ENCODE peak calls at places on chromosomes 12 and 14, in five cellular contexts. W, O, J, P and Q are unnamed samples.
A peak's percentile ranks its signal among the peaks of the same experiment; 100 is the strongest.

GRCh38 chr12:127957001-127957660 is 309.8 kb upstream of the TMEM132C start:
- DNase-seq in O (no peak), W (no peak), J (no peak), P (no peak), Q (no peak)

GRCh38 chr12:459430-460258 is at the start of gene B4GALNT3:
- DNase-seq in W (peak; percentile 57), O (peak; percentile 54), P (peak; percentile 21), J (peak; percentile 98), Q (peak; percentile 52)

GRCh38 chr12:130752692-130753230 is 36.7 kb upstream of the RIMBP2 start:
- DNase-seq in W (no peak), O (no peak), P (no peak), J (peak; percentile 82), Q (no peak)

GRCh38 chr14:88143817-88144216 is 138.9 kb downstream of the GPR65 start:
- DNase-seq in O (no peak), W (no peak), J (peak; percentile 39), P (peak; percentile 2), Q (no peak)

GRCh38 chr14:85466678-85467077 is 63.3 kb upstream of the FLRT2 start:
- DNase-seq in W (no peak), O (peak; percentile 65), P (no peak), J (no peak), Q (peak; percentile 2)

GRCh38 chr14:87002831-87003230 is 990.2 kb downstream of the GALC start:
- DNase-seq in P (no peak), W (no peak), J (no peak), O (no peak), Q (no peak)

GRCh38 chr12:14259481-14260010 is 105.9 kb upstream of the ATF7IP start:
- DNase-seq in J (no peak), W (no peak), O (no peak), P (no peak), Q (no peak)

GRCh38 chr12:38823743-38824142 is 81.6 kb downstream of the CPNE8 start:
- DNase-seq in J (no peak), O (peak; percentile 1), W (no peak), P (no peak), Q (no peak)

GRCh38 chr12:95940514-95940913 is 1.9 kb downstream of the CCDC38 start:
- DNase-seq in O (no peak), W (no peak), J (no peak), P (no peak), Q (no peak)

GRCh38 chr12:49346659-49347306 is at the start of gene DNAJC22:
- DNase-seq in W (no peak), O (no peak), P (peak; percentile 75), J (peak; percentile 85), Q (no peak)

GRCh38 chr12:25041006-25041741 is 92.3 kb upstream of the BCAT1 start:
- DNase-seq in J (no peak), O (no peak), P (no peak), W (no peak), Q (peak; percentile 47)

GRCh38 chr12:105272152-105272551 is 36.2 kb upstream of the APPL2 start:
- DNase-seq in J (no peak), W (no peak), O (no peak), P (peak; percentile 3), Q (no peak)

GRCh38 chr12:116358850-116359761 is 81.6 kb upstream of the MED13L start:
- DNase-seq in J (peak; percentile 82), P (peak; percentile 98), O (peak; percentile 75), W (peak; percentile 93), Q (peak; percentile 96)
- H3K4me3 ChIP-seq in J (peak overlapping the region; percentile 25), P (peak overlapping the region; percentile 30), O (no peak overlapping the region), W (no peak overlapping the region), Q (no peak overlapping the region)

GRCh38 chr12:114319422-114319821 is 86.5 kb downstream of the TBX5 start:
- DNase-seq in W (no peak), P (no peak), O (no peak), J (no peak), Q (peak; percentile 83)
- H3K36me3 ChIP-seq in W (no peaks in the 10 kb centered on the region), P (no peaks in the 10 kb centered on the region), O (no peaks in the 10 kb centered on the region), J (no peaks in the 10 kb centered on the region), Q (no peaks in the 10 kb centered on the region)

GRCh38 chr14:77040059-77040308 is 11.5 kb upstream of the IRF2BPL start:
- DNase-seq in W (no peak), J (no peak), P (no peak), O (no peak), Q (no peak)
- H3K4me3 ChIP-seq in W (peak overlapping the region; percentile 35), J (peak overlapping the region; percentile 37), P (peak overlapping the region; percentile 30), O (peak overlapping the region; percentile 10), Q (peak overlapping the region; percentile 20)

GRCh38 chr14:68902357-68902756 is 76.7 kb downstream of the ACTN1 start:
- DNase-seq in O (no peak), J (no peak), W (no peak), P (no peak), Q (no peak)

GRCh38 chr14:68896132-68896531 is 83.0 kb downstream of the ACTN1 start:
- DNase-seq in W (no peak), O (no peak), J (peak; percentile 72), P (peak; percentile 3), Q (no peak)

GRCh38 chr14:68897559-68898160 is 81.4 kb downstream of the ACTN1 start:
- DNase-seq in W (no peak), P (no peak), O (no peak), J (no peak), Q (no peak)

GRCh38 chr14:68898248-68899032 is 80.7 kb downstream of the ACTN1 start:
- DNase-seq in J (no peak), O (no peak), W (no peak), P (no peak), Q (no peak)

DNA sequence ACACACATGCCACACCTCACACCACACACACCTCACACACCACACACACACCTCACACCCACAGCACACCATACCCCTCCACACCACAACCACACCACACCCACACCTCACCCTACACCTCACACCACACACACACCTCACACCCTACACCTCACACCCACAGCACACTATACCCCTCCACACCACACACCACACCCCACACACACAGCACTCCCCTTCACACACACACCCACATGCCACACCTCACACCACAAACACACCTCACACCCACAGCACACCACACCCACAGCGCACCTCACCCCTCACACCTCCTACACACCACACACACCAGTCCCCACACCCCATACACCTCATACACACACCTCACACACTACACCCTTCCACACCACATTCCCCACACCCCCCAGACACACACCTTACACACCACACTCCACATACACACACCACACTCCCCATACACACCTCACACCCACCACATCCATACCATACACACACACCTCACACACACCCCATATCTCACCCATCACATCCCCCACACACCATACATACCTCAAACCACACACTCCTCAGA is 80.0 kb downstream of the ACTN1 start:
- DNase-seq in J (no peak), O (no peak), P (no peak), W (no peak), Q (no peak)
- H3K36me3 ChIP-seq in J (peaks cover 38% of the 10 kb centered on the region), O (peaks cover 48% of the 10 kb centered on the region), P (peaks cover 38% of the 10 kb centered on the region), W (peaks cover 82% of the 10 kb centered on the region), Q (peaks cover 30% of the 10 kb centered on the region)

GRCh38 chr12:122366685-122367475 is 55.6 kb downstream of the CLIP1 start:
- DNase-seq in O (peak; percentile 85), P (peak; percentile 61), J (peak; percentile 66), W (peak; percentile 74), Q (peak; percentile 80)

GRCh38 chr12:122368361-122369073 is 54.0 kb downstream of the CLIP1 start:
- DNase-seq in J (no peak), W (no peak), O (peak; percentile 9), P (peak; percentile 48), Q (peak; percentile 28)

GRCh38 chr12:122374707-122375106 is 47.8 kb downstream of the CLIP1 start:
- DNase-seq in P (no peak), O (no peak), W (no peak), J (no peak), Q (no peak)

DNA sequence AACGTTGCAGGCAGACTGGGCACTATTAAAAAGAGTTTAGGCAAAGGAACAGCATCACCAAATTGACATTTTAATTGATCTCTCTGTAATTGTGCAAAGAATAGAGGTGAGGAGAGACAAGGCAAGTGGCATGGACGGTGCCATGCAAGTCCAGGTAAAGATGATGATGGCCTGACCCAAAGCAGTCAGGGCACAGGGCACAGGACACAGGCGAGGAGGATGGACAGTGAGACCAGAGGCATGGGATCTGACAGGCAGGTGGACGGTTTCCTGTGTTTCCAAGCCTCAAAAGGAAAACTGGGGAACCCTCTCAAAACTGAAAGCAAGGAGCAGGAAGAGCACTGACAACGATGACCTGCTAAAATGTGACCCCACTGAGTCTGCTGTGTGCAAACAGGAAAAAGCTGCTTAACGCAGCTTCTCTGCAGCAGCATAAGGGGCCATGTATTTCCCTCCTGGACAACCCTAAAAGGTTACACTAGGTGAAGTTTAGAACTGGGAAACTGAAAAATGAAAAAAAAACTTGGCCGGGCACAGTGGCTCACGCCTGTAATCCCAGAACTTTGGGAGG is 50.9 kb downstream of the CLIP1 start:
- DNase-seq in P (no peak), W (no peak), J (no peak), O (no peak), Q (no peak)
- H3K4me3 ChIP-seq in P (no peak overlapping the region), W (no peak overlapping the region), J (no peak overlapping the region), O (no peak overlapping the region), Q (no peak overlapping the region)